ENCODE peak calls at places on chromosomes 6 and 20, in six cellular contexts. W is AG09309, M is GM13977, H is type B pancreatic cell, O is GM20000, X is cardiac fibroblast. I is an unnamed sample.

GRCh38 chr6:130293800-130294199 is 71.0 kb upstream of the SAMD3 start:
- DNase-seq in W (peak), M (peak), H (no peak), O (peak), X (peak), I (peak)

GRCh38 chr6:136956590-136957573 is 34.8 kb downstream of the SLC35D3 start:
- DNase-seq in W (no peak), M (no peak), H (no peak), O (no peak), X (no peak), I (no peak)

GRCh38 chr6:21922086-21922485 is 328.5 kb downstream of the SOX4 start:
- DNase-seq in W (no peak), M (no peak), H (no peak), O (no peak), X (peak), I (no peak)

GRCh38 chr20:63734946-63735858 is 1.3 kb upstream of the LIME1 start:
- DNase-seq in W (no peak), M (no peak), H (no peak), O (no peak), X (no peak), I (no peak)

GRCh38 chr20:36808317-36809257 is 35.0 kb upstream of the DSN1 start:
- DNase-seq in W (peak), M (peak), H (no peak), O (peak), X (peak), I (peak)

GRCh38 chr6:30000156-30000791 is 57.9 kb downstream of the HLA-A start:
- DNase-seq in W (no peak), M (no peak), H (no peak), O (no peak), X (no peak), I (no peak)

GRCh38 chr20:24646331-24646730 is 176.9 kb downstream of the SYNDIG1 start:
- DNase-seq in W (no peak), M (no peak), H (no peak), O (no peak), X (no peak), I (no peak)

GRCh38 chr6:4488389-4488788 is 287.8 kb upstream of the CDYL start:
- DNase-seq in W (no peak), M (no peak), H (no peak), O (no peak), X (no peak), I (no peak)

GRCh38 chr6:100261486-100261885 is 203.2 kb downstream of the SIM1 start:
- DNase-seq in W (no peak), M (no peak), H (no peak), O (no peak), X (no peak), I (no peak)

GRCh38 chr6:163750436-163751031 is 336.0 kb downstream of the QKI start:
- DNase-seq in W (no peak), M (no peak), H (no peak), O (no peak), X (no peak), I (no peak)

GRCh38 chr6:35810831-35811698 is 5.9 kb downstream of the LHFPL5 start:
- DNase-seq in W (peak), M (no peak), H (no peak), O (no peak), X (peak), I (peak)

GRCh38 chr6:158999154-158999668 is 791 bp downstream of the RSPH3 start:
- DNase-seq in W (no peak), M (no peak), H (no peak), O (no peak), X (peak), I (no peak)

GRCh38 chr20:25750765-25751696 is 54.4 kb upstream of the ZNF337 start:
- DNase-seq in W (no peak), M (no peak), H (no peak), O (peak), X (peak), I (peak)

GRCh38 chr20:33046412-33046811 is 7.3 kb upstream of the BPIFB3 start:
- DNase-seq in W (no peak), M (no peak), H (no peak), O (no peak), X (peak), I (no peak)

GRCh38 chr6:136511397-136511796 is 38.8 kb downstream of the MAP7 start:
- DNase-seq in W (no peak), M (no peak), H (no peak), O (no peak), X (no peak), I (no peak)

GRCh38 chr6:13398421-13398994 is 70.2 kb upstream of the TBC1D7 start:
- DNase-seq in W (no peak), M (no peak), H (no peak), O (no peak), X (no peak), I (peak)

GRCh38 chr6:82072771-82073170 is 174.8 kb downstream of the IBTK start:
- DNase-seq in W (peak), M (no peak), H (no peak), O (no peak), X (peak), I (no peak)

GRCh38 chr6:105568751-105569150 is 165.9 kb upstream of the PREP start:
- DNase-seq in W (no peak), M (no peak), H (no peak), O (no peak), X (no peak), I (no peak)

GRCh38 chr20:46895906-46896242 is 1.2 kb downstream of the EYA2 start:
- DNase-seq in W (no peak), M (no peak), H (no peak), O (no peak), X (no peak), I (no peak)

GRCh38 chr6:148747145-148747492 is 289 bp downstream of the UST start:
- DNase-seq in W (no peak), M (peak), H (peak), O (no peak), X (peak), I (peak)

GRCh38 chr6:43833223-43833995 is 63.4 kb downstream of the VEGFA start:
- DNase-seq in W (no peak), M (no peak), H (no peak), O (no peak), X (no peak), I (peak)

GRCh38 chr20:8855315-8855714 is 213.6 kb upstream of the PLCB4 start:
- DNase-seq in W (peak), M (no peak), H (no peak), O (no peak), X (peak), I (no peak)

GRCh38 chr6:34709386-34709785 is 12.8 kb upstream of the ILRUN start:
- DNase-seq in W (no peak), M (no peak), H (no peak), O (no peak), X (peak), I (no peak)

GRCh38 chr20:51095755-51096509 is 73.0 kb upstream of the KCNG1 start:
- DNase-seq in W (no peak), M (no peak), H (no peak), O (no peak), X (peak), I (no peak)

GRCh38 chr6:65088575-65088974 is 618.5 kb downstream of the EYS start:
- DNase-seq in W (no peak), M (no peak), H (no peak), O (no peak), X (no peak), I (no peak)
- TF ChIP-seq CTCF in W (no peak), M (no peak), H (no peak), O (no peak), X (no peak), I (no peak)

DNA sequence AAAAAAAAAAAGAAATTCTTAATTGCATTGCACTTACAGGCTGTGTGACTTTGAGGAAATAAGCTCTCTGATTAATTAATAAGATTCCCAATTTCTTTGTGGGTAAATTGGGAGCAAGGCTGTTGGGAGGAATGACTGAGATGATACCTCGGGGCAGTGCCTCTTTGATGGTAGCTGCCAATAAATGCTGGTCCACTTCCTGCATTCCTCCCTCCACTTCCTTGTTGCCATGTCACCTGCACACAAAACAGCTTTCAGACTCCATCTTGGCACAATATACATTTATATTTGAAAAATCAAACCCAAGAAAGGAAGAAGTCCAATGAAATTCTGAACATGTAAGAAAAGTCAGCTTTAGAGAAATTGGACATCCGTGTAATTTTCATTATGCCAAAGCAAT is 45.1 kb downstream of the MTHFD1L start:
- DNase-seq in W (no peak), M (no peak), H (no peak), O (no peak), X (no peak), I (peak)
- TF ChIP-seq CTCF in W (no peak), M (no peak), H (no peak), O (no peak), X (no peak), I (no peak)

DNA sequence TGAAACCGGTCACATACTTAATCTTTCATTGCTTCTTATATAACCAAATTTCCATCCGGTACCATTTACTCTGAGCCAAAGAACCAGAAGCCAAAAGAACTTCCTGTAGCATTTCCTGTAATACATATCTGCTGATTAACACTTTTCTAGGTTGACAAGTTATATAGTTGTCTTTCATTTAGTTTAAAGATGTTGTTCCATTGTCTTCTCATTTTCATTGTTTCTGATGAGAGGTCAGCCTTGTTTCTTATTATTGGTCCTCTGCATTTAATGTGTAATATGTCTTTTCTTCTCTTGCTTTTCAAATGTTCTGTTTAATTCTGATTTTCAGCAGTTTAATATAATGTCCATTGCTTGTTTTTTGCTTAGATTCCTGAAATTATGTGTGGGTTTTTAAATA is 214.5 kb upstream of the CCN2 start:
- DNase-seq in W (no peak), M (no peak), H (no peak), O (no peak), X (no peak), I (no peak)
- TF ChIP-seq CTCF in W (no peak), M (no peak), H (no peak), O (no peak), X (no peak), I (no peak)

GRCh38 chr20:34072076-34072475 is 40.0 kb downstream of the EIF2S2 start:
- DNase-seq in W (no peak), M (no peak), H (no peak), O (no peak), X (no peak), I (no peak)

GRCh38 chr20:34068001-34068400 is 44.0 kb downstream of the EIF2S2 start:
- DNase-seq in W (no peak), M (no peak), H (no peak), O (no peak), X (no peak), I (no peak)

GRCh38 chr20:34070079-34070439 is 42.0 kb downstream of the EIF2S2 start:
- DNase-seq in W (no peak), M (no peak), H (no peak), O (no peak), X (no peak), I (no peak)

GRCh38 chr20:34066476-34067090 is 45.5 kb downstream of the EIF2S2 start:
- DNase-seq in W (peak), M (no peak), H (no peak), O (no peak), X (no peak), I (no peak)

GRCh38 chr20:34069341-34070078 is 42.5 kb downstream of the EIF2S2 start:
- DNase-seq in W (peak), M (no peak), H (peak), O (peak), X (peak), I (peak)
- TF ChIP-seq CTCF in W (peak), M (peak), H (peak), O (peak), X (peak), I (peak)

DNA sequence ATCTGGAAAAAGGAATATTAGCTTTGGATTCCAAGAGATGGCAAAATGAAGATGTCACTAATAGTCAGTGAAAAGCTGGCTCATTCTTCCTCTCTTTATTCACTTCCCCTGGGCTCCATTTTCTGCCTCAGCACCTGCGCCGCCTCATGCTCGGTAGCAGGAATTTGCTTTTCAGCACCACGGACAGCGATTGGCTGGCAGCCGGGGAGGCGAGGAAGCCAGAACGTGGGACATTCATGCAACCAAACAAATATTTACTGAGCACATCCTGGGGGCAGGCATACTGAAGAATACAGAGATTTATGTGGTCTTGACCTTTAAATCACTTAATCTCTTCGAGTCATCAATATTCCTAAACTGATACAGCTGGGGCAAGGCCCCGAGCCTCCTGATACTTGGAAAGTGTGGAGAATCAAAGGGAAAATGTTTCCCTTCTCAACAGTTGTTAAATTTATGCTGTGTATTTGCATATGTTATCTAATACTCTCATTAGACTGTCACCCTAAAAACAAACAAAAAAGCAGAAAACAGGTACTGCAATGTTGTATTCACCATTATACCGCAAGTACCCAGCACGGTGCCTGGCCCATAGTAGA is 12.1 kb upstream of the PDYN start:
- DNase-seq in W (no peak), M (peak), H (peak), O (peak), X (peak), I (peak)
- TF ChIP-seq CTCF in W (no peak), M (peak), H (no peak), O (no peak), X (no peak), I (no peak)

DNA sequence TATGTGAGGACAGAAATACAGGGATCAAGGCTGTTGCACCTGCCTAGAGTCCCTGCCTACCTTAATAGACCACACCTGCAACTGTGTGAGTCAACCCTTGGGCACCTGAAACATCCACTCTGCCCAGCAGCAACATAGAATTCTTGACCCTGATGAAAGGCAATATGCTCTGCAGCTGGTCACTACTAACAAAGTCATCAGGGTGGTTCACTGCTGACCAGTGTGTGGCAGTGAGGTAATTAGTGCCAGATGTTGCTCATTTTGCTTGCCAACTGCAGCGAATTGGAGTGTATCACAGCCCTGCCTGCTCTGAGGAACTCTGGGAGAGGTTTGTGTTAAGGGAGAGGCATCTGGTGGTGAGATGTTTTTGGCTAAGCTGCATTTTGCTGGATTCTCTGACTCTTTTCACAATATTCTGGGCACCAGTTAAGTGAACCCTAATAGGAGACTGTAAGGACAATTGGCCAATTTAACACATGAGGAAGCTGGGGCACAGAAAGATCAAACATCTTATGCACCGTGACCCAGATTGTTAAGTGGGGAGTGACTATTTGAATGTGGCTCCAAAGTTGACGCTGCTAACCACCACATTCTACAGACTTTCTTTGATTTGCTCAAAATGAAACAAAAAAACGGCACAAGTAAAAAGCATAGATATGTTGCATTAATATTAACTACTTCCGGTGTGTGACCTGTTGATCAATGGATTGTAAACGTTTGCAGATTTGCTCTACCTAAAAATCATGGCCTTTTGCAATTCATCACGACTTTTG is 61.9 kb upstream of the OPRM1 start:
- DNase-seq in W (no peak), M (no peak), H (no peak), O (no peak), X (no peak), I (no peak)
- TF ChIP-seq CTCF in W (no peak), M (no peak), H (no peak), O (no peak), X (no peak), I (no peak)

GRCh38 chr6:32095338-32096086 is 13.6 kb downstream of the TNXB start:
- DNase-seq in W (no peak), M (no peak), H (no peak), O (no peak), X (no peak), I (peak)
- TF ChIP-seq CTCF in W (peak), M (no peak), H (no peak), O (no peak), X (no peak), I (no peak)